ENCODE peak calls at places on chromosomes 7 and 10, in six cellular contexts. X is sigmoid colon, Y is lower lobe of right lung, C is endothelial cell of umbilical vein, P is mucosa of descending colon, B is A549. R is an unnamed sample.

GRCh38 chr7:11786186-11786585 is 45.8 kb downstream of the THSD7A start:
- DNase-seq in X (no peak), Y (no peak), C (peak; percentile 44), P (no peak), B (peak; percentile 18), R (no peak)

GRCh38 chr10:102342958-102343357 is 52.5 kb upstream of the NFKB2 start:
- DNase-seq in X (no peak), Y (no peak), C (peak; percentile 77), P (no peak), B (no peak), R (no peak)

GRCh38 chr10:122089343-122090015 is 100.5 kb downstream of the TACC2 start:
- DNase-seq in X (no peak), Y (no peak), C (no peak), P (no peak), B (no peak), R (no peak)

GRCh38 chr10:80713398-80713928 is 175.8 kb downstream of the SH2D4B start:
- DNase-seq in X (no peak), Y (no peak), C (no peak), P (no peak), B (no peak), R (no peak)

GRCh38 chr10:101828734-101829551 is 10.7 kb upstream of the OGA start:
- DNase-seq in X (peak; percentile 75), Y (peak; percentile 53), C (no peak), P (peak; percentile 39), B (no peak), R (no peak)

GRCh38 chr7:26690135-26690534 is 174.3 kb downstream of the SKAP2 start:
- DNase-seq in X (no peak), Y (no peak), C (no peak), P (no peak), B (no peak), R (no peak)

GRCh38 chr10:16835223-16835622 is 18.0 kb upstream of the RSU1 start:
- DNase-seq in X (no peak), Y (no peak), C (no peak), P (no peak), B (no peak), R (no peak)

GRCh38 chr10:7408003-7408493 is 2.8 kb downstream of the SFMBT2 start:
- DNase-seq in X (peak; percentile 80), Y (peak; percentile 72), C (peak; percentile 12), P (peak; percentile 29), B (no peak), R (no peak)

GRCh38 chr10:3761916-3762708 is 22.9 kb downstream of the KLF6 start:
- DNase-seq in X (no peak), Y (no peak), C (no peak), P (no peak), B (no peak), R (no peak)

GRCh38 chr10:17123062-17123661 is 6.4 kb downstream of the CUBN start:
- DNase-seq in X (no peak), Y (no peak), C (no peak), P (no peak), B (no peak), R (no peak)

GRCh38 chr7:82805527-82805960 is 357.1 kb downstream of the PCLO start:
- DNase-seq in X (no peak), Y (no peak), C (peak; percentile 89), P (no peak), B (peak; percentile 20), R (no peak)

GRCh38 chr7:135670179-135670578 is 7.9 kb downstream of the STMP1 start:
- DNase-seq in X (no peak), Y (no peak), C (no peak), P (no peak), B (no peak), R (no peak)

GRCh38 chr10:115018185-115018931 is 74.8 kb upstream of the ATRNL1 start:
- DNase-seq in X (no peak), Y (no peak), C (no peak), P (no peak), B (no peak), R (no peak)

GRCh38 chr7:114979388-114979787 is 57.5 kb downstream of the MDFIC start:
- DNase-seq in X (peak; percentile 52), Y (peak; percentile 36), C (peak; percentile 57), P (no peak), B (no peak), R (no peak)

GRCh38 chr7:32957326-32958045 is at the start of gene FKBP9:
- DNase-seq in X (peak; percentile 89), Y (peak; percentile 90), C (peak; percentile 82), P (peak; percentile 92), B (peak; percentile 96), R (peak; percentile 94)

GRCh38 chr7:51665045-51665785 is 348.6 kb upstream of the COBL start:
- DNase-seq in X (no peak), Y (no peak), C (no peak), P (no peak), B (no peak), R (no peak)

GRCh38 chr10:79018591-79019011 is 50.2 kb upstream of the ZMIZ1 start:
- DNase-seq in X (peak; percentile 30), Y (peak; percentile 40), C (no peak), P (no peak), B (no peak), R (no peak)

GRCh38 chr7:28703054-28703765 is 254.9 kb downstream of the TRIL start:
- DNase-seq in X (no peak), Y (no peak), C (no peak), P (no peak), B (no peak), R (no peak)

GRCh38 chr7:1567893-1568292 is 1.9 kb downstream of the PSMG3 start:
- DNase-seq in X (no peak), Y (no peak), C (no peak), P (no peak), B (no peak), R (peak; percentile 55)

GRCh38 chr10:74011762-74012161 is 13.8 kb downstream of the VCL start:
- DNase-seq in X (no peak), Y (no peak), C (peak; percentile 64), P (peak; percentile 17), B (no peak), R (no peak)

GRCh38 chr10:118971876-118972275 is 57.6 kb upstream of the NANOS1 start:
- DNase-seq in X (no peak), Y (no peak), C (no peak), P (no peak), B (no peak), R (no peak)

GRCh38 chr10:77299257-77299656 is 338.4 kb downstream of the KCNMA1 start:
- DNase-seq in X (no peak), Y (no peak), C (no peak), P (no peak), B (no peak), R (no peak)

GRCh38 chr7:101173752-101174244 is 6.3 kb downstream of the NAT16 start:
- DNase-seq in X (no peak), Y (no peak), C (peak; percentile 26), P (no peak), B (peak; percentile 59), R (peak; percentile 58)

GRCh38 chr10:117775478-117775877 is 232.9 kb downstream of the EMX2 start:
- DNase-seq in X (no peak), Y (no peak), C (no peak), P (no peak), B (no peak), R (peak; percentile 11)

GRCh38 chr10:18689498-18689897 is 30.3 kb downstream of the ARL5B start:
- DNase-seq in X (no peak), Y (no peak), C (no peak), P (no peak), B (no peak), R (peak; percentile 34)

GRCh38 chr10:124180947-124181549 is 87.7 kb upstream of the CHST15 start:
- DNase-seq in X (no peak), Y (no peak), C (no peak), P (no peak), B (no peak), R (no peak)

GRCh38 chr10:58094985-58095718 is 172.5 kb downstream of the IPMK start:
- DNase-seq in X (no peak), Y (no peak), C (no peak), P (no peak), B (no peak), R (no peak)

GRCh38 chr7:139648617-139648932 is 125.1 kb downstream of the CLEC2L start:
- DNase-seq in X (no peak), Y (no peak), C (no peak), P (no peak), B (no peak), R (no peak)

GRCh38 chr7:42432644-42433043 is 195.6 kb upstream of the GLI3 start:
- DNase-seq in X (no peak), Y (no peak), C (no peak), P (peak; percentile 30), B (no peak), R (peak; percentile 49)

DNA sequence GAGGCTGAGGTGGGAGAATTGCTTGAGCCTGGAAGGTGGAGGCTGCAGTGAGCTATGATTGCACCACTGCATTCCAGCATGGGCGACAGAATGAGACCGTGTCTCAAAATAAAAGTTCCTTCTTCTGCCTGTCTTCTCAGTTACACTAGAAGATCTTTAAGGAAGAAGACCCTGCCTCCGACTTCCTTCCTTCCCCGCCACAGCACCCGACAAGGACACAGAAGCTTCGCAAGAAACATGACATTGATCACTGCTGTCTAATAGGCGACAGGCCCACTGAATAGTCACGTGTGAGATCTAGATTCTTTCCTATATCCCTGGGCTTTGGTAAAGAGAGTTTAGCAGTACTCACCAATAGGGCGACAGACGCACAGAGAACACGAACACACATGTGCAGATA is 118.2 kb downstream of the PRPF18 start:
- DNase-seq in X (no peak), Y (no peak), C (no peak), P (no peak), B (no peak), R (no peak)
- H3K4me1 ChIP-seq in X (no peaks in the 10 kb centered on the region), Y (peaks cover 39% of the 10 kb centered on the region), C (peaks cover 69% of the 10 kb centered on the region), P (peaks cover 18% of the 10 kb centered on the region), B (peaks cover 19% of the 10 kb centered on the region), R (no peaks in the 10 kb centered on the region)

GRCh38 chr10:34651381-34651780 is 163.7 kb downstream of the PARD3 start:
- DNase-seq in X (no peak), Y (no peak), C (no peak), P (no peak), B (no peak), R (no peak)
- H3K4me1 ChIP-seq in X (no peaks in the 10 kb centered on the region), Y (peaks cover 5% of the 10 kb centered on the region), C (no peaks in the 10 kb centered on the region), P (peaks cover 7% of the 10 kb centered on the region), B (peaks cover 8% of the 10 kb centered on the region), R (peaks cover 3% of the 10 kb centered on the region)

GRCh38 chr7:107999814-108000560 is 3.0 kb downstream of the LAMB1 start:
- DNase-seq in X (no peak), Y (no peak), C (peak; percentile 82), P (no peak), B (no peak), R (no peak)
- H3K4me1 ChIP-seq in X (no peaks in the 10 kb centered on the region), Y (peaks cover 62% of the 10 kb centered on the region), C (peaks cover 73% of the 10 kb centered on the region), P (peaks cover 42% of the 10 kb centered on the region), B (peaks cover 76% of the 10 kb centered on the region), R (peaks cover 8% of the 10 kb centered on the region)

DNA sequence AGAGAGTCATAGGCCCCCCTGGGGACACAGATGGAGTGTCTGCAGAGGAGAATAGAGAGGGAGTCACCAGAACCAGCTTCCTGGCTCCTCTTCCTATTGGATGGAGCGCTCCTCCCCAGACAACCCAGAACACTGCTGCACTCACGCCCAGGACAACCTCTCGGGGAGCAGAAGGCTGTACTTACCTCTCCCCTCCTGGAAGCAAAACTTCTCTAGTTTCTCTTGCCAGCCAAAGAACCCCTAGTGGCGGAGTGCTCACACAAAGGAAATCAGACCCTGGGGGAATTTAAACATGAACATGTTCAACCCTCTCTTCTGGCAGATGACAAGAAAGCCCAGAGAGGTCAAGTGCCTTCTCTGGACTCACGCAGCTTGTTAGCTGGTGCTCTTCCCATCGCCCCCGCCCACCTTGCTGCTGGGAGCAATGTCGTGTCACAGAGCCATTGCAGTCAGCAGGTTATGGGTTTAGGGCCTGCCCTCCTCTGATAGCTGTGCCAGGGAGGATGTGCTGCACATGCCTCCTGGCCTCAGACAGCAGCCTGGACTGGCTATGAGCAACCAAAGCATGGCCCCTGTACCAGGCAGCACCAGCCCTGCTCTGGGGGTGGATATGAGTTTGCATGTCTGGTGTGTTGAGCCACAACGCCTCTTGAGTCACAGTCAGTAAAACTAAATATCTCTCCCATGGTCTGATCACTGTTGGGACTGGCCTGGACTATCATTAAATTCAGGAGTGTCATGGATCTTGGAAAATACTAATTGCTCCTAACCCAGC is 84.4 kb downstream of the SLIT1 start:
- DNase-seq in X (no peak), Y (no peak), C (no peak), P (no peak), B (no peak), R (no peak)
- H3K4me1 ChIP-seq in X (no peaks in the 10 kb centered on the region), Y (no peaks in the 10 kb centered on the region), C (no peaks in the 10 kb centered on the region), P (no peaks in the 10 kb centered on the region), B (no peaks in the 10 kb centered on the region), R (no peaks in the 10 kb centered on the region)

R was measured in small intestine.